ENCODE peak calls at places on chromosomes 12 and 14, in four cellular contexts. One of them, this sample, is unnamed.

GRCh38 chr12:10191865-10192264 is 13.0 kb downstream of the TMEM52B start:
- DNase-seq in ascending aorta: no peak
- DNase-seq in suprapubic skin: no peak
- DNase-seq in K562: no peak
- DNase-seq in this sample: no peak

GRCh38 chr12:103273645-103274044 is 222.1 kb downstream of the C12orf42 start:
- DNase-seq in K562: no peak
- DNase-seq in ascending aorta: no peak
- DNase-seq in suprapubic skin: no peak
- DNase-seq in this sample: no peak

GRCh38 chr12:132727091-132727794 is 16.6 kb downstream of the PGAM5 start:
- DNase-seq in suprapubic skin: no peak
- DNase-seq in K562: no peak
- DNase-seq in ascending aorta: no peak
- DNase-seq in this sample: no peak

GRCh38 chr12:57864382-57864781 is 17.9 kb upstream of the CTDSP2 start:
- DNase-seq in K562: no peak
- DNase-seq in suprapubic skin: no peak
- DNase-seq in ascending aorta: no peak
- DNase-seq in this sample: no peak

GRCh38 chr12:19131020-19131431 is 1.5 kb downstream of the PLEKHA5 start:
- DNase-seq in ascending aorta: no peak
- DNase-seq in suprapubic skin: no peak
- DNase-seq in K562: no peak
- DNase-seq in this sample: peak; percentile 14

GRCh38 chr12:65182012-65182739 is 12.8 kb downstream of the LEMD3 start:
- DNase-seq in K562: no peak
- DNase-seq in suprapubic skin: no peak
- DNase-seq in ascending aorta: no peak
- DNase-seq in this sample: no peak

GRCh38 chr14:65151329-65152010 is 49.2 kb upstream of the MAX start:
- DNase-seq in suprapubic skin: no peak
- DNase-seq in ascending aorta: no peak
- DNase-seq in K562: no peak
- DNase-seq in this sample: no peak

GRCh38 chr12:129873458-129873857 is 30.4 kb downstream of the TMEM132D start:
- DNase-seq in ascending aorta: no peak
- DNase-seq in K562: no peak
- DNase-seq in suprapubic skin: no peak
- DNase-seq in this sample: no peak

GRCh38 chr14:95516554-95517209 is at the start of gene SYNE3:
- DNase-seq in K562: peak; percentile 93
- DNase-seq in suprapubic skin: peak; percentile 84
- DNase-seq in ascending aorta: no peak
- DNase-seq in this sample: no peak

GRCh38 chr14:40623641-40624040 is 983.0 kb upstream of the LRFN5 start:
- DNase-seq in suprapubic skin: no peak
- DNase-seq in ascending aorta: no peak
- DNase-seq in K562: no peak
- DNase-seq in this sample: no peak

GRCh38 chr14:24741871-24742270 is 107.9 kb upstream of the GZMB start:
- DNase-seq in ascending aorta: no peak
- DNase-seq in suprapubic skin: no peak
- DNase-seq in K562: no peak
- DNase-seq in this sample: no peak

GRCh38 chr12:67452119-67452805 is 183.1 kb downstream of the CAND1 start:
- DNase-seq in ascending aorta: no peak
- DNase-seq in suprapubic skin: no peak
- DNase-seq in K562: no peak
- DNase-seq in this sample: no peak

GRCh38 chr12:2095878-2096277 is 43.1 kb downstream of the CACNA1C start:
- DNase-seq in ascending aorta: no peak
- DNase-seq in suprapubic skin: no peak
- DNase-seq in K562: no peak
- DNase-seq in this sample: no peak

GRCh38 chr14:46250113-46250703 is 401.4 kb downstream of the RPL10L start:
- DNase-seq in suprapubic skin: no peak
- DNase-seq in K562: no peak
- DNase-seq in ascending aorta: no peak
- DNase-seq in this sample: no peak

GRCh38 chr14:99043258-99043615 is 228.8 kb downstream of the BCL11B start:
- DNase-seq in suprapubic skin: no peak
- DNase-seq in ascending aorta: no peak
- DNase-seq in K562: no peak
- DNase-seq in this sample: no peak

GRCh38 chr12:92138626-92139025 is 7.0 kb downstream of the BTG1 start:
- DNase-seq in K562: no peak
- DNase-seq in ascending aorta: no peak
- DNase-seq in suprapubic skin: no peak
- DNase-seq in this sample: no peak
- H3K27ac ChIP-seq in K562: no peak overlapping the region
- H3K27ac ChIP-seq in ascending aorta: peak overlapping the region; percentile 1
- H3K27ac ChIP-seq in suprapubic skin: peak overlapping the region; percentile 2
- H3K27ac ChIP-seq in this sample: no peak overlapping the region

GRCh38 chr14:106442857-106443256 is 916.5 kb downstream of the TMEM121 start:
- DNase-seq in ascending aorta: no peak
- DNase-seq in K562: no peak
- DNase-seq in suprapubic skin: no peak
- DNase-seq in this sample: no peak
- TF ChIP-seq CTCF in ascending aorta: no peak
- TF ChIP-seq CTCF in K562: peak; percentile 46
- TF ChIP-seq CTCF in suprapubic skin: no peak
- TF ChIP-seq CTCF in this sample: peak; percentile 43

GRCh38 chr12:666066-666465 is 2.8 kb upstream of the NINJ2 start:
- DNase-seq in K562: no peak
- DNase-seq in ascending aorta: no peak
- DNase-seq in suprapubic skin: no peak
- DNase-seq in this sample: no peak
- H3K4me3 ChIP-seq in K562: no peak overlapping the region
- H3K4me3 ChIP-seq in ascending aorta: no peak overlapping the region
- H3K4me3 ChIP-seq in suprapubic skin: no peak overlapping the region
- H3K4me3 ChIP-seq in this sample: no peak overlapping the region

DNA sequence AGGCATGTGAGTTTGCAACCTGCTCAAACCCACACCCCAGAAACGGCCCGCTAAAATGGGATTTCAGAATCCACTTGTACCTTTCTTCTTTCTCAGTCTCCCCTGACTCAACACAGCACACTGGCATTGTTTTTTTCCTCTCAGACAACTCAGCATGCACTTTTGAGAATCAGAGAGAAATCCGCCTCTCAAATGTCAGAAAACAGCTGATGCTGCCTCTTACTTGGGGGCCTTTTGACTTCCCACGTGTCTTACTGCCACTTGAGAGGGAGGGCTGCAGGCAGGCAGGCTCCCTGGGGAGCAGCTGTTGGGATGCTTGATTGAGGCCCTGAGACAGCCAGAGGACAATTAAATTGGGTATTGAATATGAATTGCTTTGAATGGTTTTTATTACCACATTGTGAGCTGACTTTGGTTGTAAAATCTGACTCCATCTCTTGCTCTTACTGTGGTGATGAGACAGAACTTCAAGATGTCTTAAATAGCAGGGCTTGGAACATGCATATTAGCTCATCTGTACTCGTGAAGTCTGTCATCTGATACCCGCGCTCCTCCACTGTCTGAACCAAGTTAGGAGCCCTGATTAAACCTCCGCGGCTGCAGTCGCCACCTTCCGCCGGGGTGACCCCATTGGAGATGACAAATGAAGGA is 96.7 kb downstream of the APAF1 start:
- DNase-seq in ascending aorta: no peak
- DNase-seq in suprapubic skin: no peak
- DNase-seq in K562: no peak
- DNase-seq in this sample: no peak
- H3K27ac ChIP-seq in ascending aorta: no peak overlapping the region
- H3K27ac ChIP-seq in suprapubic skin: no peak overlapping the region
- H3K27ac ChIP-seq in K562: no peak overlapping the region
- H3K27ac ChIP-seq in this sample: no peak overlapping the region

DNA sequence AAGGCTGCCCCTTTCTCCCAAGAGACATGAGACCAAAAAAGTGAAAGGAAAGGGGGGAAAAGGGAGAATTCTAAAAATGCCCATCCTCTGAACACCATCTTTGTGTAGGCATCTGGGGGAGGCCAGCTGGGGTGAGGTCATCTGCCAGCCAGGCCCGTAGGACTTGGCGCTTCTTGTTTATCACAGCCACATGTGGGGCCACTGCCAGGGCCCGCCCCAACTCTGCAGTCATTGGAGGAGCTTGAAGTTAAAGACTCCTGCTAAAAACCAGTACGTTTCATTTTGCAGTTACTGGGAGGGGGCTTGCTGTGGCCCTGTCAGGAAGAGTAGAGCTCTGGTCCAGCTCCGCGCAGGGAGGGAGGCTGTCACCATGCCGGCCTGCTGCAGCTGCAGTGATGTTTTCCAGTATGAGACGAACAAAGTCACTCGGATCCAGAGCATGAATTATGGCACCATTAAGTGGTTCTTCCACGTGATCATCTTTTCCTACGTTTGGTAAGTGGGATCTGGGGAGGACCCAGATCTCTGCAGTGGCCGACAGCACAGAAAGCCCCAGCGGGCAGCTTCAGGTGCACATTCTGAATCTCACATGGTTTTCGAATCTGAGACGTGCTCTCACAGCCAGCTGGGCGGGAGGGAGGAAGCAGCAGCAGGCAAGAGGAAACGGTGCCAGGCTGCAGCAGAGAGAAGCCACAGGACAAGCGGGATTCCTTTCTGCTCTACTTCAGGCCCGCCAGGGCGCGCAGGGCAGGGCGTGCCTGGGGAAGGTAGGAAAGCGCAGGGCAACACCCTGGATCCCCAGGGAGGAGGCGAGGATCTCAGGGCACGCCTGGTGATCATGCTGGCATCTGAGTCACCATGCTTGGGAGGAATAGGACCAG is at the start of gene P2RX7:
- DNase-seq in K562: no peak
- DNase-seq in suprapubic skin: peak; percentile 87
- DNase-seq in ascending aorta: peak; percentile 35
- DNase-seq in this sample: no peak
- TF ChIP-seq CTCF in K562: no peak
- TF ChIP-seq CTCF in suprapubic skin: no peak
- TF ChIP-seq CTCF in ascending aorta: no peak
- TF ChIP-seq CTCF in this sample: no peak

GRCh38 chr12:55467836-55468235 is 2.1 kb downstream of the OR6C70 start:
- DNase-seq in suprapubic skin: no peak
- DNase-seq in ascending aorta: no peak
- DNase-seq in K562: no peak
- DNase-seq in this sample: no peak
- H3K4me3 ChIP-seq in suprapubic skin: no peak overlapping the region
- H3K4me3 ChIP-seq in ascending aorta: no peak overlapping the region
- H3K4me3 ChIP-seq in K562: no peak overlapping the region
- H3K4me3 ChIP-seq in this sample: no peak overlapping the region

GRCh38 chr12:94644622-94645021 is 5.7 kb downstream of the TMCC3 start:
- DNase-seq in ascending aorta: no peak
- DNase-seq in K562: no peak
- DNase-seq in suprapubic skin: no peak
- DNase-seq in this sample: no peak
- H3K27ac ChIP-seq in ascending aorta: no peak overlapping the region
- H3K27ac ChIP-seq in K562: no peak overlapping the region
- H3K27ac ChIP-seq in suprapubic skin: peak overlapping the region; percentile 32
- H3K27ac ChIP-seq in this sample: no peak overlapping the region

GRCh38 chr12:27359578-27360340 is 27.1 kb downstream of the BMAL2 start:
- DNase-seq in suprapubic skin: no peak
- DNase-seq in K562: no peak
- DNase-seq in ascending aorta: no peak
- DNase-seq in this sample: no peak
- TF ChIP-seq CTCF in suprapubic skin: no peak
- TF ChIP-seq CTCF in K562: no peak
- TF ChIP-seq CTCF in ascending aorta: no peak
- TF ChIP-seq CTCF in this sample: no peak